ENCODE peak calls at places on chromosomes 11 and 22, in six cellular contexts. One of them, this sample, is unnamed.
A peak's percentile ranks its signal among the peaks of the same experiment; 100 is the strongest.

GRCh38 chr11:64659417-64660144 is 63.4 kb downstream of the NRXN2 start:
- DNase-seq in stomach: no peak
- DNase-seq in coronary artery: no peak
- DNase-seq in hepatocyte: no peak
- DNase-seq in left lung: no peak
- DNase-seq in brain microvascular endothelial cell: peak; percentile 87
- DNase-seq in this sample: peak; percentile 76

GRCh38 chr22:40128989-40129388 is 48.7 kb upstream of the TNRC6B start:
- DNase-seq in coronary artery: no peak
- DNase-seq in brain microvascular endothelial cell: no peak
- DNase-seq in stomach: no peak
- DNase-seq in left lung: no peak
- DNase-seq in hepatocyte: no peak
- DNase-seq in this sample: no peak

GRCh38 chr11:58832246-58832645 is 12.3 kb downstream of the GLYATL2 start:
- DNase-seq in left lung: no peak
- DNase-seq in stomach: no peak
- DNase-seq in coronary artery: no peak
- DNase-seq in hepatocyte: peak; percentile 45
- DNase-seq in brain microvascular endothelial cell: no peak
- DNase-seq in this sample: peak; percentile 4

GRCh38 chr11:120558754-120559431 is 47.3 kb downstream of the GRIK4 start:
- DNase-seq in brain microvascular endothelial cell: no peak
- DNase-seq in left lung: no peak
- DNase-seq in stomach: no peak
- DNase-seq in hepatocyte: no peak
- DNase-seq in coronary artery: no peak
- DNase-seq in this sample: no peak

GRCh38 chr11:73141309-73142127 is 600 bp downstream of the FCHSD2 start:
- DNase-seq in stomach: peak; percentile 63
- DNase-seq in coronary artery: peak; percentile 89
- DNase-seq in hepatocyte: peak; percentile 82
- DNase-seq in left lung: peak; percentile 87
- DNase-seq in brain microvascular endothelial cell: peak; percentile 52
- DNase-seq in this sample: peak; percentile 55

GRCh38 chr11:209275-210121 is 2.0 kb downstream of the RIC8A start:
- DNase-seq in coronary artery: no peak
- DNase-seq in left lung: no peak
- DNase-seq in brain microvascular endothelial cell: no peak
- DNase-seq in hepatocyte: no peak
- DNase-seq in stomach: peak; percentile 24
- DNase-seq in this sample: no peak

GRCh38 chr11:45798793-45799441 is 6.0 kb upstream of the SLC35C1 start:
- DNase-seq in brain microvascular endothelial cell: no peak
- DNase-seq in hepatocyte: peak; percentile 76
- DNase-seq in left lung: no peak
- DNase-seq in coronary artery: no peak
- DNase-seq in stomach: peak; percentile 25
- DNase-seq in this sample: no peak

GRCh38 chr11:72783144-72783910 is 10.5 kb downstream of the STARD10 start:
- DNase-seq in brain microvascular endothelial cell: no peak
- DNase-seq in stomach: no peak
- DNase-seq in left lung: no peak
- DNase-seq in hepatocyte: no peak
- DNase-seq in coronary artery: no peak
- DNase-seq in this sample: no peak

GRCh38 chr11:14058061-14058460 is 95.5 kb downstream of the SPON1 start:
- DNase-seq in stomach: no peak
- DNase-seq in left lung: no peak
- DNase-seq in brain microvascular endothelial cell: no peak
- DNase-seq in coronary artery: no peak
- DNase-seq in hepatocyte: no peak
- DNase-seq in this sample: no peak

GRCh38 chr11:7511405-7511804 is 2.4 kb upstream of the PPFIBP2 start:
- DNase-seq in hepatocyte: peak; percentile 32
- DNase-seq in stomach: peak; percentile 80
- DNase-seq in left lung: no peak
- DNase-seq in coronary artery: peak; percentile 77
- DNase-seq in brain microvascular endothelial cell: no peak
- DNase-seq in this sample: no peak

GRCh38 chr11:11407738-11408084 is 54.7 kb upstream of the CSNK2A3 start:
- DNase-seq in brain microvascular endothelial cell: no peak
- DNase-seq in coronary artery: no peak
- DNase-seq in left lung: no peak
- DNase-seq in stomach: no peak
- DNase-seq in hepatocyte: no peak
- DNase-seq in this sample: no peak

GRCh38 chr22:29877620-29878019 is 5.4 kb upstream of the MTMR3 start:
- DNase-seq in coronary artery: no peak
- DNase-seq in hepatocyte: no peak
- DNase-seq in left lung: no peak
- DNase-seq in stomach: no peak
- DNase-seq in brain microvascular endothelial cell: peak; percentile 73
- DNase-seq in this sample: no peak

GRCh38 chr11:108237058-108237481 is 14.2 kb downstream of the ATM start:
- DNase-seq in brain microvascular endothelial cell: no peak
- DNase-seq in coronary artery: no peak
- DNase-seq in hepatocyte: no peak
- DNase-seq in left lung: no peak
- DNase-seq in stomach: no peak
- DNase-seq in this sample: no peak

GRCh38 chr11:77100166-77101042 is 2.2 kb upstream of the OMP start:
- DNase-seq in hepatocyte: no peak
- DNase-seq in coronary artery: no peak
- DNase-seq in left lung: peak; percentile 55
- DNase-seq in stomach: no peak
- DNase-seq in brain microvascular endothelial cell: no peak
- DNase-seq in this sample: no peak

GRCh38 chr11:95089620-95090542 is at the start of gene ENDOD1:
- DNase-seq in stomach: peak; percentile 85
- DNase-seq in hepatocyte: peak; percentile 94
- DNase-seq in brain microvascular endothelial cell: peak; percentile 65
- DNase-seq in coronary artery: peak; percentile 88
- DNase-seq in left lung: peak; percentile 97
- DNase-seq in this sample: peak; percentile 75

GRCh38 chr11:17518366-17518765 is 25.9 kb downstream of the USH1C start:
- DNase-seq in brain microvascular endothelial cell: no peak
- DNase-seq in stomach: no peak
- DNase-seq in left lung: no peak
- DNase-seq in coronary artery: no peak
- DNase-seq in hepatocyte: no peak
- DNase-seq in this sample: no peak

GRCh38 chr22:30204742-30205111 is 41.8 kb downstream of the LIF start:
- DNase-seq in stomach: peak; percentile 59
- DNase-seq in coronary artery: no peak
- DNase-seq in hepatocyte: peak; percentile 67
- DNase-seq in left lung: no peak
- DNase-seq in brain microvascular endothelial cell: no peak
- DNase-seq in this sample: no peak

GRCh38 chr11:115736146-115736545 is 231.9 kb upstream of the CADM1 start:
- DNase-seq in stomach: no peak
- DNase-seq in coronary artery: no peak
- DNase-seq in brain microvascular endothelial cell: no peak
- DNase-seq in hepatocyte: no peak
- DNase-seq in left lung: no peak
- DNase-seq in this sample: no peak

GRCh38 chr11:45658292-45658991 is 7.0 kb downstream of the CHST1 start:
- DNase-seq in coronary artery: peak; percentile 89
- DNase-seq in stomach: peak; percentile 34
- DNase-seq in hepatocyte: peak; percentile 72
- DNase-seq in brain microvascular endothelial cell: peak; percentile 63
- DNase-seq in left lung: no peak
- DNase-seq in this sample: no peak

GRCh38 chr11:111299111-111300026 is 1.0 kb downstream of the POU2AF3 start:
- DNase-seq in stomach: peak; percentile 92
- DNase-seq in brain microvascular endothelial cell: peak; percentile 11
- DNase-seq in left lung: peak; percentile 88
- DNase-seq in hepatocyte: peak; percentile 75
- DNase-seq in coronary artery: no peak
- DNase-seq in this sample: peak; percentile 33

GRCh38 chr11:64461081-64461480 is 102.1 kb downstream of the RPS6KA4 start:
- DNase-seq in left lung: no peak
- DNase-seq in hepatocyte: no peak
- DNase-seq in stomach: no peak
- DNase-seq in coronary artery: peak; percentile 40
- DNase-seq in brain microvascular endothelial cell: no peak
- DNase-seq in this sample: no peak

GRCh38 chr11:73990727-73991126 is 8.1 kb upstream of the UCP2 start:
- DNase-seq in hepatocyte: no peak
- DNase-seq in brain microvascular endothelial cell: no peak
- DNase-seq in left lung: no peak
- DNase-seq in coronary artery: no peak
- DNase-seq in stomach: no peak
- DNase-seq in this sample: no peak

GRCh38 chr11:71947498-71947897 is 18.7 kb downstream of the RNF121 start:
- DNase-seq in coronary artery: no peak
- DNase-seq in hepatocyte: peak; percentile 62
- DNase-seq in brain microvascular endothelial cell: no peak
- DNase-seq in left lung: no peak
- DNase-seq in stomach: no peak
- DNase-seq in this sample: no peak

GRCh38 chr11:100354736-100355135 is 332.4 kb upstream of the ARHGAP42 start:
- DNase-seq in left lung: no peak
- DNase-seq in brain microvascular endothelial cell: peak; percentile 20
- DNase-seq in coronary artery: no peak
- DNase-seq in hepatocyte: no peak
- DNase-seq in stomach: no peak
- DNase-seq in this sample: no peak

GRCh38 chr22:24926428-24926725 is 20.1 kb downstream of the LHFPL7 start:
- DNase-seq in brain microvascular endothelial cell: no peak
- DNase-seq in hepatocyte: no peak
- DNase-seq in stomach: no peak
- DNase-seq in left lung: no peak
- DNase-seq in coronary artery: no peak
- DNase-seq in this sample: no peak

GRCh38 chr11:86511086-86511551 is 136.4 kb downstream of the CCDC81 start:
- DNase-seq in coronary artery: no peak
- DNase-seq in brain microvascular endothelial cell: peak; percentile 59
- DNase-seq in stomach: no peak
- DNase-seq in hepatocyte: peak; percentile 27
- DNase-seq in left lung: no peak
- DNase-seq in this sample: peak; percentile 51

GRCh38 chr11:55701429-55701828 is 39.4 kb downstream of the OR4C6 start:
- DNase-seq in brain microvascular endothelial cell: no peak
- DNase-seq in stomach: no peak
- DNase-seq in left lung: no peak
- DNase-seq in coronary artery: no peak
- DNase-seq in hepatocyte: no peak
- DNase-seq in this sample: no peak
- H3K27ac ChIP-seq in brain microvascular endothelial cell: no peak overlapping the region
- H3K27ac ChIP-seq in stomach: no peak overlapping the region
- H3K27ac ChIP-seq in left lung: no peak overlapping the region
- H3K27ac ChIP-seq in coronary artery: no peak overlapping the region
- H3K27ac ChIP-seq in hepatocyte: no peak overlapping the region
- H3K27ac ChIP-seq in this sample: no peak overlapping the region

GRCh38 chr11:61669417-61669816 is 10.8 kb upstream of the DAGLA start:
- DNase-seq in stomach: no peak
- DNase-seq in hepatocyte: no peak
- DNase-seq in coronary artery: no peak
- DNase-seq in left lung: no peak
- DNase-seq in brain microvascular endothelial cell: no peak
- DNase-seq in this sample: no peak

GRCh38 chr11:61670626-61671025 is 9.6 kb upstream of the DAGLA start:
- DNase-seq in brain microvascular endothelial cell: no peak
- DNase-seq in left lung: no peak
- DNase-seq in stomach: no peak
- DNase-seq in hepatocyte: no peak
- DNase-seq in coronary artery: no peak
- DNase-seq in this sample: no peak

GRCh38 chr11:61671527-61671926 is 8.7 kb upstream of the DAGLA start:
- DNase-seq in stomach: no peak
- DNase-seq in hepatocyte: peak; percentile 73
- DNase-seq in coronary artery: no peak
- DNase-seq in brain microvascular endothelial cell: no peak
- DNase-seq in left lung: no peak
- DNase-seq in this sample: no peak

GRCh38 chr11:61666684-61667297 is 13.4 kb upstream of the DAGLA start:
- DNase-seq in brain microvascular endothelial cell: no peak
- DNase-seq in coronary artery: no peak
- DNase-seq in left lung: no peak
- DNase-seq in hepatocyte: peak; percentile 87
- DNase-seq in stomach: no peak
- DNase-seq in this sample: no peak

GRCh38 chr11:61667684-61668320 is 12.4 kb upstream of the DAGLA start:
- DNase-seq in hepatocyte: no peak
- DNase-seq in brain microvascular endothelial cell: no peak
- DNase-seq in left lung: no peak
- DNase-seq in coronary artery: no peak
- DNase-seq in stomach: no peak
- DNase-seq in this sample: no peak
- TF ChIP-seq CTCF in hepatocyte: no peak
- TF ChIP-seq CTCF in brain microvascular endothelial cell: no peak
- TF ChIP-seq CTCF in left lung: no peak
- TF ChIP-seq CTCF in coronary artery: no peak
- TF ChIP-seq CTCF in stomach: no peak
- TF ChIP-seq CTCF in this sample: no peak

GRCh38 chr22:43923191-43923590 is 414 bp upstream of the PNPLA3 start:
- DNase-seq in stomach: no peak
- DNase-seq in hepatocyte: no peak
- DNase-seq in left lung: no peak
- DNase-seq in coronary artery: no peak
- DNase-seq in brain microvascular endothelial cell: no peak
- DNase-seq in this sample: no peak
- H3K27ac ChIP-seq in stomach: peak overlapping the region; percentile 16
- H3K27ac ChIP-seq in hepatocyte: peak overlapping the region; percentile 70
- H3K27ac ChIP-seq in left lung: no peak overlapping the region
- H3K27ac ChIP-seq in coronary artery: no peak overlapping the region
- H3K27ac ChIP-seq in brain microvascular endothelial cell: no peak overlapping the region
- H3K27ac ChIP-seq in this sample: peak overlapping the region; percentile 86

DNA sequence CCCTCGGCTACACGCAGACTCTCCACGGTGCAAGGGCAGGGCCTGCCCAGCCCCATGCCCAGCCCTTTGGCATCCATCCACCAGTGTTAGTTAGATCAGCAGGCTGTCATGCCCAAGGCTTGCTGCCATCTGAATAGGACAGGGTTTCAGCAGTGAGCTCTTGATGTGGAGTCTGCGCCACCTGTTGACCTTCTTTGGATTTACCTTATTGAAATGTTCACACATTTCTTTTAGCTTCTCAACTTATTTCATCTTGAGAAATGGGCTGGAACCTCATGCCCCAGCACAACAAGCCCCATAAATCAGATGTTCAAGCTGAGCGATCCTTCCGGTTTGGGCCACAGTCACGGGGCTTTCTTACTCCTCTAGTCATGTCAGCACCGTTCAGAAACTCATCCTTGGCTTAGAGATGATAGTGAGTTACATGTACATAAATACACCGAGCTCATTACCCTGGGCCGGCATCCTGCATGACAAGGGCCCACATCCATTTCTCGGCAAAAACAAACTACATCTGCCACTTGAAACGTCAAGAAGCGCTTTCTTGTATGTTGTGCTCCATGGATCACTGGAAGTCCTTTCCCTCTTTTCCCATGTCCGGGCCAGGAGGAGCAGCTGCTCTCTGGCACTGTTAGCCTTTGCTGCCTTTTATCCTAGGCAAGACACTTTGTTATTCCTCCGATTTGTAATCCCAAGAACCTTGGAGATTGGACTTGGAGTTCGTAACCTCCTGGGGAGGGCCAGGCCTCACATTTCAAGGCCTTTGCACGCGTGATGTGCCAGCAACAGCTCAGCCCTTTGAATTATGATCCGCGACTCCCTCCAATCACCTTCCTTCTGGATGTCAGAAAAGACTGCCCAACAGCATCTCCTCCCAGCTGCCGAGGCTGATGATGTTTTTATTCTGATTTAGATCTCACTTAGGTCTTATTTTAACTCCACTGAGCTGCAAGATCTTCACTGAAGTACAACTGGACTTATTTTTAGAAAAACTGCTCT is 61.9 kb downstream of the PARVB start:
- DNase-seq in coronary artery: no peak
- DNase-seq in stomach: peak; percentile 85
- DNase-seq in left lung: no peak
- DNase-seq in brain microvascular endothelial cell: peak; percentile 18
- DNase-seq in hepatocyte: peak; percentile 65
- DNase-seq in this sample: peak; percentile 54
- TF ChIP-seq CTCF in coronary artery: no peak
- TF ChIP-seq CTCF in stomach: no peak
- TF ChIP-seq CTCF in left lung: no peak
- TF ChIP-seq CTCF in brain microvascular endothelial cell: peak; percentile 59
- TF ChIP-seq CTCF in hepatocyte: peak; percentile 52
- TF ChIP-seq CTCF in this sample: peak; percentile 46